ENCODE peak calls at places on chromosomes 4 and X, in seven cellular contexts. M is left ventricle myocardium inferior; S is thyroid gland; I is psoas muscle; E is neuronal stem cell; L is SK-N-SH; X is effector memory CD4-positive, alpha-beta T cell. J is an unnamed sample. For H3K4me1, the result is how much of the 10 kb centered on the place peaks cover.

GRCh38 chrX:36431819-36432218 is 512.3 kb downstream of the CFAP47 start:
- DNase-seq in L (no peak), E (no peak), X (no peak), M (no peak), I (no peak), S (no peak), J (no peak)

GRCh38 chr4:27218013-27218412 is 357.4 kb downstream of the STIM2 start:
- DNase-seq in X (no peak), L (no peak), I (no peak), M (no peak), S (no peak), E (no peak), J (no peak)

GRCh38 chr4:189525304-189525703 is 415.4 kb upstream of the FRG1 start:
- DNase-seq in X (no peak), I (no peak), S (no peak), L (no peak), E (no peak), M (no peak), J (no peak)

GRCh38 chr4:132123870-132124623 is 1025.0 kb upstream of the PCDH10 start:
- DNase-seq in X (no peak), M (no peak), E (no peak), S (no peak), L (no peak), I (no peak), J (no peak)

GRCh38 chrX:11336201-11336600 is 43.0 kb downstream of the AMELX start:
- DNase-seq in M (no peak), S (no peak), X (no peak), E (no peak), L (no peak), I (no peak), J (no peak)

GRCh38 chrX:136185409-136186022 is 38.2 kb downstream of the FHL1 start:
- DNase-seq in E (no peak), I (no peak), X (no peak), M (no peak), S (no peak), L (no peak), J (no peak)

GRCh38 chr4:47053485-47053884 is 22.1 kb downstream of the GABRB1 start:
- DNase-seq in S (no peak), I (no peak), M (no peak), X (no peak), L (no peak), E (no peak), J (no peak)

GRCh38 chr4:82951196-82951595 is 50.7 kb downstream of the THAP9 start:
- DNase-seq in M (no peak), S (no peak), E (no peak), I (no peak), L (no peak), X (no peak), J (no peak)

GRCh38 chrX:155766321-155766720 is 114.8 kb upstream of the VAMP7 start:
- DNase-seq in M (no peak), S (no peak), E (no peak), I (no peak), X (no peak), L (no peak), J (no peak)

GRCh38 chrX:144006811-144007210 is 122.9 kb downstream of the UBE2NL start:
- DNase-seq in X (no peak), S (no peak), L (no peak), E (no peak), M (no peak), I (no peak), J (no peak)

GRCh38 chr4:142548491-142548890 is 297.6 kb downstream of the INPP4B start:
- DNase-seq in I (no peak), X (no peak), L (no peak), E (no peak), M (no peak), S (no peak), J (no peak)

GRCh38 chr4:15756361-15756861 is 21.7 kb upstream of the CD38 start:
- DNase-seq in X (peak), M (no peak), L (no peak), I (no peak), S (no peak), E (no peak), J (no peak)

GRCh38 chr4:157363366-157363765 is 142.8 kb downstream of the GRIA2 start:
- DNase-seq in E (no peak), M (no peak), L (no peak), X (no peak), S (no peak), I (no peak), J (no peak)

GRCh38 chrX:37905436-37906147 is 58.2 kb upstream of the DYNLT3 start:
- DNase-seq in E (peak), X (no peak), L (peak), M (no peak), S (no peak), I (no peak), J (peak)

GRCh38 chrX:12967711-12968465 is 7.0 kb upstream of the TMSB4X start:
- DNase-seq in S (no peak), E (no peak), X (no peak), I (no peak), M (no peak), L (no peak), J (no peak)

GRCh38 chr4:177945235-177945634 is 503.0 kb upstream of the AGA start:
- DNase-seq in E (no peak), L (no peak), M (no peak), S (no peak), X (no peak), I (no peak), J (no peak)

GRCh38 chrX:8738588-8739189 is 6.8 kb upstream of the ANOS1 start:
- DNase-seq in S (peak), E (no peak), M (no peak), X (no peak), L (peak), I (no peak), J (peak)

GRCh38 chrX:154458116-154458953 is at the start of gene PLXNA3:
- DNase-seq in X (peak), E (peak), L (peak), S (peak), M (peak), I (peak), J (peak)

GRCh38 chr4:13938299-13938698 is 310.8 kb upstream of the BOD1L1 start:
- DNase-seq in I (no peak), S (no peak), E (no peak), L (no peak), M (no peak), X (no peak), J (no peak)

GRCh38 chrX:110748256-110748811 is 47.3 kb downstream of the CHRDL1 start:
- DNase-seq in L (no peak), X (no peak), M (no peak), E (no peak), S (no peak), I (no peak), J (no peak)
- H3K4me3 ChIP-seq in L (no peak), X (no peak), M (no peak), E (no peak), S (no peak), I (no peak), J (no peak)

DNA sequence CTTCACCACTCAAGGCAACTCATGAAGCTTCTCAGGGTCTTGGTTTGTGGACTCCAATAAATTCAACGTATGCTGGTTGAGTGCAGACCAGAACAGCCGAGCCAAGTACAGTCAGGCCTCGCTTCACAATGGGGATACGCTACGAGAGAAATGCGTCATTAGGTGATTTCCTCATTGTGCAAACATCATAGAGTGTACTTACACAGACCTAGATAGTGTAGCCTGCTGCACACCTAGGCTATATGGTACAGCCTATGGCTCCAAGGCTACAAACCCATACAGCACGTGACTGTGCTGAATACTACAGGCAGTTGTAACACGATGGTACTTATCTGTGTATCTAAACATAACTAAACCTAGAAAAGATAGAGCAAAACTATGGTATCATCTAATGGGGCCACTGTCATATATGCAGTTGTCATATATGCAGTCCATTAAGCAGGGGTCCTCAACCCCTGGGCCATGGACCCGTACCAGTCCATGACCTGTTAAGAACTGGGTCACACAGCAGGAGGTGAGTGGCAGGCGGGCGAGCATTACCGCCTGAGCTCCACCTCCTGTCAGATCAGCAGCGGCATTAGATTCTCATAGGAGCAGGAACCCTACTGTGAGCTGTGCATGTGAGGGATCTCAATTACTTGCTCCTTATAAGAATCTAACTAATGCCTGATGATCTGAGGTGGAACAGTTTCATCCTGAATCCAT is 31.5 kb downstream of the RTL5 start:
- DNase-seq in M (no peak), E (no peak), I (no peak), L (no peak), S (no peak), X (peak), J (no peak)
- H3K4me1 ChIP-seq in M (under half), E (under half), I (under half), L (under half), S (under half), X (under half), J (under half)

DNA sequence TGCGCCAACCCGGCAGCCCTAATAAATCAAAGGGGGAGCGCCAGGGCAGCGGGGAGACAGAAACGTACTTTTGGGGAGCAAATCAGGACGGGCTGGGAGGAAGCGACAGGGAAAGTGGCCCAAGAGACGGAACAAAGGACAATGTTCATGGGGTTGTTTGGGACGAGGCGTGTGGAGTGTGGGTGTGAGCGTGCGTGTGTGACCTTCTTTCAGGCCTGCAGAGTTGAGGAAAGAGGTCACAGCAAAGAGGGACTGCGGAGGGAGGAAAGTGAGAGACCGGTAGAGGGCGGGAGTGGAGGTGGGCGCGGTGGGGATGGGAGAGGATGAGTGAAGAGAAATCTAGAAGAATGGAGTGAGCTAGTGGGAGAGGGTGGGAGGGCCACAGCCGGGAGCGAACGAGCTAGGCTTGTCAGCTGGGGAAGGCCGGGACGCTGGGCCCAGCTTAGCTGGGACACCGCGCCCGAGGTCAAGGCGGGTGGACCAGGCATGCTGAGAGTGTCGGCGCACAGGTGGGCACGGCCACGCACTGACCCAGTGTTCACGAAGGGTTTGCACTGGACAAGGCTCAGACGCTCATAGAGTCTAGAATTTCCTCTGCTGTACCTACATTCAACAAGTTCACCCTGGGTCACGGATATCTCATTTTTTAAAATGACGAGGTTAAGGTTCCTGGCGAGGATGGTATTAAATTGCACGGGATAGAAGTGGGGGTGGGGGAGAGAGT is 14.7 kb upstream of the PITX2 start:
- DNase-seq in M (no peak), X (no peak), I (peak), L (no peak), S (no peak), E (peak), J (no peak)
- H3K4me3 ChIP-seq in M (peak), X (no peak), I (peak), L (no peak), S (no peak), E (no peak), J (no peak)

DNA sequence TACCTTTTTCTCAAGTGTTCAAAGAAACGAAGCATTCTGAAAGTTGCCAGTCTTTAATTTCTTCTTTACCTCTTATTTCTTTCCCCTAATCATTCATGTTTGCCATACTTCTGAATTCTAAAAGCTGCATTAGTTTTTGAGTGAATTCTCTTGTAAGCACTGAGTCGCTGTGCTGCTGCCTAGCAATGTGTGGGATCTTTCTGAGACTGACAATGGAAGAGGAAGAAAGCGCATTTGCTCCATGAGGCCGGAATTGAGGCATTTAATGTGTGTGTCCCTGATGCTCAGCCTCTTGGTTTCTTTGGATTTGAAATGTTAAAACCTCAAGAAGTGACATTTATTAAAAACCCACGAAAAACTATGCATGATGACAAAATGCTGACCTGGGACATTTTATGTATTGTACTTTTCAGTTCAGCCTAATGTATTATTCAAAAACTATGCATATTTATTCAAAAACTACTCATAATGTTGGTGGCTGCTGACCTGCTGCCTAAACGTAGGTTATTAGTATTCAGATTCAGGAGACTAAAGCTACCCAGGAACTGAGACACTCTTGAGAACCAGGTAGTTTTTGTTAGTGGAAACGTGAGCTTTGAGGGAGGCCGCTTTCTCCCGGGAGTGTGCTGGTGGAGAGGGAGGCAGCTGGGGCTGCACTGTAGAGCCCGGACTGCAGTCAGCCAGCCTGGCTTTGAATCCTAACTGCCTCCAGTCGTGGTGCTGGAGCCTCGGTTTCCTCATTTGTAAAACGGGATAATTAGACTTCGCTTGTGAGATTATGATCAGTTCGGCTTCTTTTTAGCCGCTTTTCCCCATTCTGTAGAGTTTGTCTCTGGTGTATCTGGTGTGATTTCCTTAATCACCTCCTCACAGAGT is 11.3 kb downstream of the RGS12 start:
- DNase-seq in M (no peak), X (no peak), E (no peak), I (no peak), L (peak), S (peak), J (peak)
- H3K4me1 ChIP-seq in M (half or more), X (under half), E (half or more), I (under half), L (under half), S (under half), J (under half)

DNA sequence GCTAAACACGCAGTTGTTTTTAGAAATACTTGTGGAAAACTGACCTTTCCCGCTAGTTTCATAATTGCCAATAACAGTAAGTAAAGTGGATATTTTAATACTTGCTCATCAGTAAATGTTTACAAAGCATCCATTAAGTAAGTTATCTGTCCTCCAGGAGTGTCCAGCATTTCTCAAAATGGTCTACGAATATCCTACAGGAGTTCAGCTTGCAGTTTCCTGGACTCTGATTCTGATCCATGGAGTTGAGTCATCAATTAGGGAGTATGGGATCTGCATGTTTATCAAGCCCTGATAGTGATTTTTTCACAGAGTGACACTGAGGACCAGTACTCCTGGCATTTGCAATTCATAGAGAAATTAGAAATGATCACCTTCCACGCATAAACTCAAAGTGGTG is 325.2 kb upstream of the AADAT start:
- DNase-seq in X (no peak), L (no peak), M (no peak), S (no peak), I (no peak), E (no peak), J (no peak)
- H3K4me3 ChIP-seq in X (no peak), L (no peak), M (no peak), S (no peak), I (no peak), E (no peak), J (no peak)

DNA sequence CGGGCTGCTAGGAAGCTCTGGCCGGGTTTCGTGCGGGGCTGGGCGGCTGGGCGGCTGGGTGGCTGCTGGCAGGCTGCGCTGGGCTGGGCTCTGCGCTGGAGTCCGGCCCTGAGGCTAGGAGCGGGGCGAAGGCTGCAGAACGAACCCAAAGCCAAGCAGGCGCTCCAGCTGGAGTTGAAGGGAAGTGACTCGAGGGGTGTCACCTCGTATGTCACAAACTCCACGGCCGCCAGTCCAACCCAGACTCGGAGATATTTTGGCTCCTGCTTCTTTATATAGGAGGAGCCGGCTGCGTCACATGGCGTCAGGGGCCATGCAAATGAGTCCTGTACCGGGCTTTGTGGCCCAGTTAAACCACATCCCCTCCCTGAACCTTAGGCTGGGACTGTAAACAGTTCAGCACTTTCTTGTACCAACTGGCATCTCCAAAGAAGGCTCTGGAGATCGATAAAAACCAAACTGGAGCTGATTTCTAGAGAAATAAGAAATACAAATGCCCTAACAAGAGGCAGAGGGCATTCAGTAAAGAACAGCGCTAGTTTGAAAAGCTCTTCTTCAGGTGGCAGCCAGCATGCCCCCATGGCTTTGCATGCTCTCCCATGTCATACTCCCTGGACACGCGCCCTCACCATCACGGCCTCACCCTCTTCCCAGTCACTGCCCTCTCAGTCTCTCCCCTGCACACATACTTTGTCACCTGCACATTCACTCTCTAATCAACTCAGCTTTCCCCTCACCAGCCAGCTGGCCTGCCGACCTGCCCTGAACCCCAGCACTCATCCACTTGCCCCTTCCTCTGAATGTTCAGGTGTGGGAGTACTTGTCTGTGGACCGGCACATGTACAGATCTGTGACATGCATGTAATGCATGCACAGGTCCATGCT is 58.5 kb downstream of the TSC22D3 start:
- DNase-seq in I (peak), E (peak), S (peak), X (peak), L (peak), M (peak), J (peak)
- H3K4me1 ChIP-seq in I (under half), E (under half), S (under half), X (under half), L (under half), M (half or more), J (under half)

DNA sequence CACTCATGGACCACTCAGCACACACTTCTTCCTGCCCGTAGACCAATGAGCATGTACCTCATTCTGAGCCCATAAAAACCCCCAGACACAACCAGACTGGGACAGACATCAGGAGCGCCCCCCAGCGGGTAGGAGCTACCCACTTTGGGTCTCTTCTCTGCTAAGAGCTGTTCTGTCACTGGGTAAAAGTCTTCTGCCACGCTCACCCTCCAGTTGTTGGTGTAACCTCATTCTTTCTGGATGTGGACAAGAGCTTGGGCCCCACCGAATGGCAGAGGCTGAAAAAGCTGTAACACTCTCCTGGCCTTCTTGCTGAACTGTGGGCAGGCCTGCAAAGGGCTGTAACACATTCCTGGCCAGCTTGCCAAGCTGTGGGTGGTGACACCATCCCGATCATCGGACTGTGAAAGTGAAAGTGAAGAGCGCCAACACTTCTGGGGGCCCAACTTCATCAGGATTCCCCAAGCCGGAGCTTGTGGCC is 137.6 kb downstream of the TECRL start:
- DNase-seq in I (peak), X (no peak), L (no peak), E (no peak), S (no peak), M (peak), J (no peak)
- H3K4me3 ChIP-seq in I (peak), X (no peak), L (no peak), E (no peak), S (no peak), M (peak), J (no peak)

GRCh38 chr4:139664442-139664841 is 1.2 kb upstream of the MGST2 start:
- DNase-seq in E (no peak), S (no peak), M (no peak), I (no peak), X (no peak), L (no peak), J (no peak)
- H3K4me1 ChIP-seq in E (under half), S (under half), M (under half), I (under half), X (under half), L (under half), J (under half)

DNA sequence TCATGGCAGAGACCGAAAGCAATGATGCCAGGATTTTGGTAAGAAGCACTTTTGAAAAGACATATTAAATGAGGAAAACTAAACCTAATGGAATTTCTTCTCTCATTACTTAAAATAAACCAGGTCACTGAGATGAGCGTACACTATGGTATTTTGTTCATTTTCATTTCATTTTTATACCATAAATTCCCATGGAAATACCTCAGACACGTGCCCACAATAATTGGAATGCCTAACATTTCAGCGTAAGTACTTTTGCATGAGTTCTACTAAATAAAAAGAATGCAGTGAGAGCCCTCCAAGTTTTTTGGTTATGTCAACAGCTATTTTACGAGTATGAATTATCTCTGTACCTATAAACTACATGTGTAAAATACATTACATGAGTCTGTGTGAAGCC is 3.2 kb downstream of the CAMK2D start:
- DNase-seq in L (no peak), S (no peak), X (no peak), M (no peak), E (no peak), I (no peak), J (no peak)
- H3K4me3 ChIP-seq in L (peak), S (no peak), X (no peak), M (peak), E (no peak), I (peak), J (no peak)